ENCODE peak calls at places on chromosomes 12 and 14, in seven cellular contexts. S, L, H, I, N, P and J are unnamed samples.

GRCh38 chr14:92670177-92670576 is 78.2 kb downstream of the LGMN start:
- DNase-seq in P (peak), I (no peak), H (no peak), N (no peak), L (no peak), S (peak), J (no peak)

GRCh38 chr14:104249092-104249491 is 110.7 kb downstream of the KIF26A start:
- DNase-seq in P (no peak), I (no peak), H (no peak), L (no peak), N (no peak), S (no peak), J (no peak)

GRCh38 chr12:52296572-52297215 is 5.4 kb upstream of the KRT81 start:
- DNase-seq in N (no peak), H (no peak), L (no peak), I (no peak), S (no peak), P (no peak), J (no peak)

GRCh38 chr14:37403656-37404055 is 191.4 kb downstream of the FOXA1 start:
- DNase-seq in H (no peak), N (no peak), S (no peak), L (no peak), P (no peak), I (peak), J (no peak)

GRCh38 chr14:42027271-42027670 is 420.6 kb downstream of the LRFN5 start:
- DNase-seq in S (peak), I (no peak), L (no peak), P (peak), N (no peak), H (no peak), J (no peak)

GRCh38 chr14:70171719-70172118 is 17.0 kb downstream of the SLC8A3 start:
- DNase-seq in I (no peak), L (no peak), H (no peak), P (no peak), N (no peak), S (no peak), J (no peak)

GRCh38 chr14:71694888-71695505 is 237.2 kb upstream of the RGS6 start:
- DNase-seq in S (no peak), N (no peak), L (no peak), P (no peak), H (no peak), I (no peak), J (no peak)

GRCh38 chr12:80763874-80764273 is 47.2 kb downstream of the MYF5 start:
- DNase-seq in H (peak), L (peak), I (peak), N (peak), P (peak), S (peak), J (peak)

GRCh38 chr14:55121628-55122440 is 7.2 kb upstream of the LGALS3 start:
- DNase-seq in N (no peak), S (no peak), L (no peak), H (no peak), I (no peak), P (peak), J (peak)

GRCh38 chr14:103127861-103128598 is 4.8 kb downstream of the TNFAIP2 start:
- DNase-seq in H (no peak), L (no peak), S (no peak), P (no peak), N (no peak), I (no peak), J (no peak)

GRCh38 chr14:102909911-102910310 is 12.6 kb upstream of the AMN start:
- DNase-seq in N (no peak), H (no peak), P (no peak), I (no peak), S (no peak), L (no peak), J (no peak)

GRCh38 chr14:79040742-79041249 is 870.6 kb downstream of the NRXN3 start:
- DNase-seq in P (no peak), I (no peak), N (no peak), S (no peak), H (no peak), L (no peak), J (no peak)

GRCh38 chr14:101507306-101508150 is 53.8 kb upstream of the DIO3 start:
- DNase-seq in L (no peak), H (no peak), S (no peak), I (no peak), P (no peak), N (no peak), J (no peak)

GRCh38 chr14:70827366-70828151 is 18.2 kb upstream of the MAP3K9 start:
- DNase-seq in H (no peak), I (no peak), P (peak), S (peak), N (no peak), L (no peak), J (peak)

GRCh38 chr14:35346738-35347322 is 54.6 kb downstream of the PSMA6 start:
- DNase-seq in L (no peak), S (no peak), H (no peak), N (no peak), P (no peak), I (no peak), J (no peak)

GRCh38 chr12:66744956-66745383 is 66.1 kb upstream of the GRIP1 start:
- DNase-seq in P (peak), I (no peak), S (no peak), H (peak), L (no peak), N (no peak), J (peak)

GRCh38 chr14:92475037-92475436 is 38.5 kb upstream of the RIN3 start:
- DNase-seq in L (no peak), S (no peak), P (no peak), N (no peak), I (no peak), H (no peak), J (no peak)

GRCh38 chr12:41968661-41969060 is 176.0 kb downstream of the GXYLT1 start:
- DNase-seq in L (no peak), S (no peak), N (no peak), P (no peak), I (no peak), H (no peak), J (no peak)

GRCh38 chr14:23351681-23352505 is 794 bp downstream of the SLC22A17 start:
- DNase-seq in S (peak), N (no peak), P (no peak), H (peak), L (no peak), I (peak), J (peak)

GRCh38 chr12:96578526-96579125 is 89.2 kb downstream of the CFAP54 start:
- DNase-seq in H (peak), L (peak), S (peak), N (peak), I (peak), P (peak), J (peak)

GRCh38 chr12:116880213-116880816 is 926 bp downstream of the HRK start:
- DNase-seq in I (peak), N (no peak), P (no peak), H (peak), S (peak), L (no peak), J (no peak)
- TF ChIP-seq EZH2 in I (peak), N (no peak), P (no peak), H (peak), S (no peak), L (no peak), J (peak)

GRCh38 chr14:69043598-69044267 is 64.6 kb upstream of the ACTN1 start:
- DNase-seq in N (no peak), I (no peak), P (no peak), S (peak), L (no peak), H (no peak), J (no peak)

GRCh38 chr14:69042309-69043006 is 63.4 kb upstream of the ACTN1 start:
- DNase-seq in I (no peak), S (no peak), L (no peak), H (no peak), P (no peak), N (no peak), J (no peak)

GRCh38 chr14:69040343-69040742 is 61.2 kb upstream of the ACTN1 start:
- DNase-seq in P (no peak), L (no peak), H (no peak), I (no peak), N (no peak), S (no peak), J (no peak)

GRCh38 chr14:69043007-69043444 is 63.9 kb upstream of the ACTN1 start:
- DNase-seq in I (no peak), S (no peak), N (no peak), H (no peak), L (no peak), P (no peak), J (no peak)

DNA sequence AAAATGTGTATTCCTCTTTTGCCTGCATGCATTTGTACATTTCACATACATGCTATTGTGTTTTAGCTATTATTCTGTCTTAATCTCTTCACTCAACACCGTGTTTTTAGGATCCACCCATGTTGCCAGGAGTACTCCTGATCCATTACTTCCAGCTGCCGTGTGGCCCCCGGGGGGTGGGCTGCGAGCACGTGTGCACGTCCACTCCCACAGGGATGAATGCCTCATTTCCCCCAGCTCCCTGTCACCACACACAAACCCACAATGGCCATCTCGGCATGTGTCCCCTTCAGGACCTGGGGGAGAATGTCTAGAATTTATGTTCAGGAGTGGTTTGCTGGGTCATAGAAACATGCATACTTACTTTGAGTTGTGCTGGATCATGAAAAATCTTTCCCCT is 62.7 kb upstream of the ACTN1 start:
- DNase-seq in L (no peak), P (no peak), N (no peak), H (no peak), I (no peak), S (no peak), J (no peak)
- H3K27ac ChIP-seq in L (no peak), P (no peak), N (no peak), H (no peak), I (no peak), S (no peak), J (no peak)

GRCh38 chr12:45290218-45290609 is 74.3 kb downstream of the ANO6 start:
- DNase-seq in L (no peak), S (peak), H (no peak), N (no peak), I (no peak), P (peak), J (no peak)
- TF ChIP-seq EZH2phosphoT487 in L (no peak), S (no peak), H (no peak), N (no peak), I (no peak), P (no peak), J (no peak)

DNA sequence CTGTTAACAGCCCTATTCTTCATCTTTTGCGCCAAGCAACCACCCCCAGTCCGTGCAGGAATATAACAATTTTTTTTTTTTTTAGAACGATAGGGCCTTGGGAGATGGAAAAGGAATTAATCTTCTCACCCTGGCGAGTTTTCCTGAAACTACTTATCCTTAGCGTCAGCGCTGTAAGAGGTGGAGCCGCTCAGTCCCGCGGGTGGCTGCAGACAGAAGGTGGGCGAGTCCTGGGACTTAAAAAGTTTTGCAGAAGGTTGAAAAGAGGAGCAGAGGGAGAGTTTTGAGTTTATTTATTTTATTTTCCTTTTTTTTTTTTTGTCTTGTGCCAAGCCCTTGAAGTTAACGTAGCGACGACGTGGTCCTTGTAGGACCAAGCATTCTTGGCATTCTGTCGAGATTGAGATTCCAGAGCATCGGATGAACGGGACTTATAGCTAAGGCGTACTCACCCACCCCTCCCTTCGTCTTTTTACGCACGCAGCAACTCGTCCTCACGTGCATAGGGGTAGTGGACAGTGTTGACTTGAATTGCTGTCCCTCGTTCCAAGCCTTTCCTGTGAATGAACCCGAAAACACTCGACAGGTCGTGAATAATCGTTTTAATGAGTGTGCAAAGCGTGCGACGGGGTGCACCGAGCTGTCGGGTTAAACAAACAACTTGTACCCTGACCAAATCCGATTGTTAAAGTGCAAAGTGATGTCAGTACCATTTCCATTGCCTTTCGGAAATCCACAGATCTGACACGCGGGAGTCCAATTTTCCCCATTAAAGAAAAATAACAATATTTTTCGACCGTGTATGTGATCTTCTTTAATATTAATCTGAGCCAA is 11.4 kb downstream of the FOXG1 start:
- DNase-seq in I (peak), N (no peak), H (peak), P (no peak), S (no peak), L (no peak), J (no peak)
- TF ChIP-seq EZH2 in I (peak), N (no peak), H (peak), P (no peak), S (peak), L (no peak), J (no peak)

DNA sequence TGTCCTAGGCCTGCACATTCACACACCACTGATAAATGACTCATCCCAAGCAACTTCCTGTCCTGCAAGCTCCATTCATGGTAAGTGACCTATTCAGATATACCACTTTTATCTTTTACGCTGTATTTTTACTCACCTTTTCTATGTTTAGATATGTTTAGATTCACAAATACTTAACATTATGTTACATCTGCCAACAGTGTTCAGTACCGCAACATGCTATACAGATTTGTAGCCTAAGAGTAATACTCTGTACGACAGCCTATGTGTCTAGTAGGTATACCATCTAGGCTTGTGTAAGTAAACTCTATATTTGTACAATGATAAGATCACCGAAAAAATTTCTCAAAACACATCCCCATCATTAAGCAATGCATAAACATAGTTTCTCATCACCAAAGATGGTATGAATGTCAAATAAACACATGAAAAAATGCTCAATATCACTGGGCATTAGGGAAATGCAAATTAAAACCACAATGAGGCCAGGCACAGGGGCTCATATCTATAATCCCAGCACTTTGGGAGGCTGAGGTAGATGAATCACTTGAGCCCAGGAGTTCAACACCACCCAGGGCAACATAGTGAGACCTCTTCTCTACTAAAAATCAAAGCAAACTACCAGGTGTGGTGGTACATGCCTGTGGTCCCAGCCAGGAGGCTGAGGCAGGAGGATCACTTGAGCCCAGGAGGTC is 20.7 kb downstream of the ATXN2 start:
- DNase-seq in N (no peak), I (no peak), P (peak), S (peak), L (no peak), H (no peak), J (peak)
- H3K27ac ChIP-seq in N (peak), I (no peak), P (peak), S (peak), L (no peak), H (no peak), J (peak)

GRCh38 chr12:87491089-87491488 is 538.1 kb downstream of the C12orf50 start:
- DNase-seq in H (no peak), P (no peak), L (no peak), N (no peak), I (no peak), S (no peak), J (no peak)
- TF ChIP-seq EZH2phosphoT487 in H (no peak), P (no peak), L (no peak), N (no peak), I (no peak), S (no peak), J (no peak)

GRCh38 chr12:53023-53734 is 13.4 kb upstream of the IQSEC3 start:
- DNase-seq in S (no peak), H (peak), P (peak), L (no peak), N (no peak), I (peak), J (no peak)

GRCh38 chr12:56683-57346 is 9.8 kb upstream of the IQSEC3 start:
- DNase-seq in N (no peak), P (no peak), H (peak), S (no peak), L (no peak), I (peak), J (no peak)

GRCh38 chr12:53735-54095 is 12.9 kb upstream of the IQSEC3 start:
- DNase-seq in N (no peak), I (no peak), S (no peak), P (no peak), H (no peak), L (no peak), J (no peak)

GRCh38 chr12:54331-54730 is 12.2 kb upstream of the IQSEC3 start:
- DNase-seq in S (no peak), L (no peak), P (no peak), N (no peak), H (no peak), I (no peak), J (no peak)

GRCh38 chr12:54750-55535 is 11.6 kb upstream of the IQSEC3 start:
- DNase-seq in L (no peak), I (no peak), H (peak), S (no peak), N (no peak), P (no peak), J (peak)
- TF ChIP-seq EZH2 in L (no peak), I (no peak), H (no peak), S (no peak), N (peak), P (no peak), J (no peak)